ENCODE peak calls at places on chromosome 21, in nine cellular contexts. One of them, this sample, is unnamed.

GRCh38 chr21:42459583-42460215 is 36.3 kb downstream of the RSPH1 start:
- DNase-seq in activated CD4-positive, CD25-positive, alpha-beta regulatory T cell treated with anti-CD3 and anti-CD28 coated beads, Interleukin-2, amount 50 U/mL, for 16 hours: no peak
- DNase-seq in H54: no peak
- DNase-seq in right cardiac atrium: no peak
- DNase-seq in fibroblast of lung: no peak
- DNase-seq in cardiac fibroblast: no peak
- DNase-seq in NCI-H226: no peak
- DNase-seq in uterus: no peak
- DNase-seq in AG08395: no peak
- DNase-seq in this sample: no peak

GRCh38 chr21:44761747-44762208 is 39.8 kb downstream of the UBE2G2 start:
- DNase-seq in activated CD4-positive, CD25-positive, alpha-beta regulatory T cell treated with anti-CD3 and anti-CD28 coated beads, Interleukin-2, amount 50 U/mL, for 16 hours: no peak
- DNase-seq in H54: no peak
- DNase-seq in right cardiac atrium: no peak
- DNase-seq in fibroblast of lung: no peak
- DNase-seq in cardiac fibroblast: no peak
- DNase-seq in NCI-H226: no peak
- DNase-seq in uterus: no peak
- DNase-seq in AG08395: no peak
- DNase-seq in this sample: peak; percentile 32

GRCh38 chr21:44991538-44992483 is 52.0 kb downstream of the SLX9 start:
- DNase-seq in activated CD4-positive, CD25-positive, alpha-beta regulatory T cell treated with anti-CD3 and anti-CD28 coated beads, Interleukin-2, amount 50 U/mL, for 16 hours: no peak
- DNase-seq in H54: no peak
- DNase-seq in right cardiac atrium: peak; percentile 43
- DNase-seq in fibroblast of lung: no peak
- DNase-seq in cardiac fibroblast: no peak
- DNase-seq in NCI-H226: no peak
- DNase-seq in uterus: no peak
- DNase-seq in AG08395: no peak
- DNase-seq in this sample: peak; percentile 17

GRCh38 chr21:25127811-25128210 is 479.5 kb downstream of the MRPL39 start:
- DNase-seq in activated CD4-positive, CD25-positive, alpha-beta regulatory T cell treated with anti-CD3 and anti-CD28 coated beads, Interleukin-2, amount 50 U/mL, for 16 hours: no peak
- DNase-seq in H54: no peak
- DNase-seq in right cardiac atrium: no peak
- DNase-seq in fibroblast of lung: no peak
- DNase-seq in cardiac fibroblast: no peak
- DNase-seq in NCI-H226: no peak
- DNase-seq in uterus: no peak
- DNase-seq in AG08395: no peak
- DNase-seq in this sample: no peak

GRCh38 chr21:29875873-29876272 is 63.9 kb downstream of the GRIK1 start:
- DNase-seq in activated CD4-positive, CD25-positive, alpha-beta regulatory T cell treated with anti-CD3 and anti-CD28 coated beads, Interleukin-2, amount 50 U/mL, for 16 hours: no peak
- DNase-seq in H54: no peak
- DNase-seq in right cardiac atrium: no peak
- DNase-seq in fibroblast of lung: no peak
- DNase-seq in cardiac fibroblast: no peak
- DNase-seq in NCI-H226: no peak
- DNase-seq in uterus: no peak
- DNase-seq in AG08395: no peak
- DNase-seq in this sample: peak; percentile 9

GRCh38 chr21:34698270-34699015 is 29.6 kb downstream of the CLIC6 start:
- DNase-seq in activated CD4-positive, CD25-positive, alpha-beta regulatory T cell treated with anti-CD3 and anti-CD28 coated beads, Interleukin-2, amount 50 U/mL, for 16 hours: no peak
- DNase-seq in H54: no peak
- DNase-seq in right cardiac atrium: no peak
- DNase-seq in fibroblast of lung: peak; percentile 21
- DNase-seq in cardiac fibroblast: no peak
- DNase-seq in NCI-H226: peak; percentile 12
- DNase-seq in uterus: no peak
- DNase-seq in AG08395: no peak
- DNase-seq in this sample: no peak

GRCh38 chr21:15631342-15631741 is 98.4 kb upstream of the USP25 start:
- DNase-seq in activated CD4-positive, CD25-positive, alpha-beta regulatory T cell treated with anti-CD3 and anti-CD28 coated beads, Interleukin-2, amount 50 U/mL, for 16 hours: no peak
- DNase-seq in H54: peak; percentile 18
- DNase-seq in right cardiac atrium: no peak
- DNase-seq in fibroblast of lung: peak; percentile 72
- DNase-seq in cardiac fibroblast: peak; percentile 79
- DNase-seq in NCI-H226: peak; percentile 48
- DNase-seq in uterus: no peak
- DNase-seq in AG08395: peak; percentile 58
- DNase-seq in this sample: peak; percentile 68

GRCh38 chr21:33036430-33037162 is 10.9 kb downstream of the OLIG2 start:
- DNase-seq in activated CD4-positive, CD25-positive, alpha-beta regulatory T cell treated with anti-CD3 and anti-CD28 coated beads, Interleukin-2, amount 50 U/mL, for 16 hours: no peak
- DNase-seq in H54: peak; percentile 91
- DNase-seq in right cardiac atrium: no peak
- DNase-seq in fibroblast of lung: peak; percentile 75
- DNase-seq in cardiac fibroblast: peak; percentile 74
- DNase-seq in NCI-H226: peak; percentile 49
- DNase-seq in uterus: no peak
- DNase-seq in AG08395: peak; percentile 67
- DNase-seq in this sample: no peak

GRCh38 chr21:37546949-37547614 is 180.5 kb downstream of the DYRK1A start:
- DNase-seq in activated CD4-positive, CD25-positive, alpha-beta regulatory T cell treated with anti-CD3 and anti-CD28 coated beads, Interleukin-2, amount 50 U/mL, for 16 hours: no peak
- DNase-seq in H54: no peak
- DNase-seq in right cardiac atrium: no peak
- DNase-seq in fibroblast of lung: peak; percentile 70
- DNase-seq in cardiac fibroblast: no peak
- DNase-seq in NCI-H226: no peak
- DNase-seq in uterus: no peak
- DNase-seq in AG08395: no peak
- DNase-seq in this sample: no peak

GRCh38 chr21:36320421-36321324 is 676 bp downstream of the MORC3 start:
- DNase-seq in activated CD4-positive, CD25-positive, alpha-beta regulatory T cell treated with anti-CD3 and anti-CD28 coated beads, Interleukin-2, amount 50 U/mL, for 16 hours: no peak
- DNase-seq in H54: peak; percentile 67
- DNase-seq in right cardiac atrium: no peak
- DNase-seq in fibroblast of lung: peak; percentile 73
- DNase-seq in cardiac fibroblast: peak; percentile 67
- DNase-seq in NCI-H226: peak; percentile 68
- DNase-seq in uterus: no peak
- DNase-seq in AG08395: peak; percentile 56
- DNase-seq in this sample: peak; percentile 82